ENCODE peak calls at places on chromosomes 12 and 14, in seven cellular contexts. V, L, W, N, I, H and C are unnamed samples.

GRCh38 chr14:105733081-105734065 is 207.0 kb downstream of the TMEM121 start:
- DNase-seq in L (no peak), V (no peak), I (peak; percentile 70), W (no peak), H (no peak), N (peak; percentile 65), C (no peak)

GRCh38 chr14:104517426-104517825 is 62.1 kb upstream of the C14orf180 start:
- DNase-seq in H (no peak), L (no peak), V (no peak), I (peak; percentile 59), W (no peak), N (no peak), C (no peak)

GRCh38 chr14:54763761-54764160 is 138.9 kb downstream of the GCH1 start:
- DNase-seq in L (no peak), H (no peak), W (no peak), I (peak; percentile 43), N (no peak), V (no peak), C (no peak)

GRCh38 chr14:92425101-92425500 is 88.5 kb upstream of the RIN3 start:
- DNase-seq in L (no peak), H (no peak), I (no peak), V (no peak), N (no peak), W (no peak), C (no peak)

GRCh38 chr12:124640096-124640495 is 72.7 kb upstream of the NCOR2 start:
- DNase-seq in W (no peak), V (no peak), I (no peak), N (no peak), L (no peak), H (no peak), C (no peak)

GRCh38 chr12:27542628-27543027 is 18.6 kb downstream of the PPFIBP1 start:
- DNase-seq in W (no peak), H (no peak), I (no peak), L (no peak), N (no peak), V (no peak), C (no peak)

GRCh38 chr14:36661506-36662257 is at the start of gene PAX9:
- DNase-seq in W (no peak), H (peak; percentile 74), L (no peak), I (peak; percentile 89), N (peak; percentile 73), V (peak; percentile 88), C (peak; percentile 86)

GRCh38 chr12:66688836-66689439 is 10.1 kb upstream of the GRIP1 start:
- DNase-seq in N (peak; percentile 82), L (peak; percentile 35), H (peak; percentile 35), V (peak; percentile 35), W (no peak), I (no peak), C (peak; percentile 22)

GRCh38 chr14:52906141-52906601 is 44.7 kb downstream of the FERMT2 start:
- DNase-seq in H (peak; percentile 84), W (no peak), V (no peak), N (no peak), L (no peak), I (no peak), C (no peak)